ENCODE peak calls at places on chromosome 1, in nine cellular contexts. R, X, E, H, C, V, N, A and S are unnamed samples.
A peak's percentile ranks its signal among the peaks of the same experiment; 100 is the strongest.

GRCh38 chr1:11701551-11701961 is 10.0 kb downstream of the DRAXIN start:
- DNase-seq in X (no peak), C (no peak), N (no peak), R (no peak), A (no peak), V (no peak), H (no peak), E (peak; percentile 76), S (no peak)

GRCh38 chr1:107530543-107530942 is 389.7 kb downstream of the NTNG1 start:
- DNase-seq in V (no peak), E (no peak), H (no peak), A (no peak), N (no peak), R (no peak), X (no peak), C (no peak), S (no peak)

GRCh38 chr1:81296584-81296983 is 504.1 kb upstream of the ADGRL2 start:
- DNase-seq in H (no peak), R (no peak), X (no peak), V (no peak), C (no peak), E (no peak), A (no peak), N (no peak), S (no peak)

GRCh38 chr1:23916209-23917131 is 3.3 kb upstream of the CNR2 start:
- DNase-seq in X (peak; percentile 75), A (peak; percentile 32), C (peak; percentile 22), E (peak; percentile 26), R (peak; percentile 18), V (peak; percentile 77), H (peak; percentile 61), N (peak; percentile 81), S (no peak)

GRCh38 chr1:16076871-16077250 is 3.4 kb upstream of the FAM131C start:
- DNase-seq in X (no peak), C (no peak), A (no peak), E (no peak), H (no peak), V (no peak), N (no peak), R (no peak), S (peak; percentile 37)

GRCh38 chr1:64194168-64195088 is 9.0 kb upstream of the UBE2U start:
- DNase-seq in H (no peak), V (no peak), N (no peak), X (no peak), A (no peak), E (no peak), C (no peak), R (no peak), S (no peak)

GRCh38 chr1:237542525-237543418 is 347.9 kb downstream of the ZP4 start:
- DNase-seq in V (no peak), A (no peak), H (no peak), R (no peak), C (no peak), N (no peak), X (no peak), E (no peak), S (no peak)

GRCh38 chr1:210828996-210829596 is 304.9 kb downstream of the KCNH1 start:
- DNase-seq in E (no peak), R (no peak), V (no peak), X (no peak), C (no peak), N (no peak), H (no peak), A (no peak), S (no peak)

GRCh38 chr1:204728045-204728444 is 42.5 kb upstream of the LRRN2 start:
- DNase-seq in X (no peak), C (no peak), E (no peak), R (no peak), H (no peak), N (no peak), A (no peak), V (no peak), S (no peak)

GRCh38 chr1:74964508-74964907 is 169.7 kb upstream of the LHX8 start:
- DNase-seq in E (peak; percentile 13), A (no peak), R (no peak), C (no peak), V (no peak), N (no peak), H (peak; percentile 38), X (peak; percentile 58), S (no peak)

GRCh38 chr1:8464377-8464776 is 146.5 kb downstream of the SLC45A1 start:
- DNase-seq in N (peak; percentile 77), C (no peak), E (no peak), A (no peak), X (no peak), H (no peak), R (no peak), V (no peak), S (no peak)

GRCh38 chr1:117932576-117932975 is 3.0 kb downstream of the WDR3 start:
- DNase-seq in N (no peak), A (no peak), V (no peak), R (no peak), E (no peak), H (no peak), C (no peak), X (no peak), S (no peak)

GRCh38 chr1:25871086-25871703 is 4.3 kb downstream of the PAQR7 start:
- DNase-seq in R (no peak), N (peak; percentile 51), A (no peak), E (no peak), V (no peak), H (no peak), C (no peak), X (peak; percentile 54), S (no peak)

GRCh38 chr1:189693140-189693539 is 784.5 kb downstream of the BRINP3 start:
- DNase-seq in A (no peak), N (no peak), V (no peak), H (no peak), X (no peak), R (no peak), E (no peak), C (no peak), S (no peak)

GRCh38 chr1:58919986-58920376 is 136.1 kb upstream of the JUN start:
- DNase-seq in C (no peak), A (no peak), N (no peak), E (no peak), R (no peak), H (no peak), X (no peak), V (no peak), S (no peak)

GRCh38 chr1:45442272-45442671 is 48.7 kb downstream of the TESK2 start:
- DNase-seq in C (peak; percentile 37), H (no peak), N (no peak), A (no peak), X (no peak), E (no peak), R (no peak), V (no peak), S (no peak)

GRCh38 chr1:147089457-147089856 is 82.8 kb downstream of the PRKAB2 start:
- DNase-seq in N (no peak), C (no peak), A (no peak), V (no peak), X (no peak), E (no peak), H (no peak), R (no peak), S (no peak)

GRCh38 chr1:171142081-171142450 is 43.0 kb upstream of the FMO2 start:
- DNase-seq in H (peak; percentile 52), R (no peak), C (peak; percentile 74), X (peak; percentile 18), A (no peak), V (no peak), N (no peak), E (no peak), S (no peak)

GRCh38 chr1:17776426-17776825 is 21.3 kb downstream of the ACTL8 start:
- DNase-seq in R (no peak), A (no peak), N (no peak), H (no peak), C (no peak), X (no peak), E (no peak), V (no peak), S (no peak)

GRCh38 chr1:32047701-32048100 is 25.0 kb upstream of the TMEM39B start:
- DNase-seq in E (no peak), R (no peak), V (no peak), C (no peak), X (no peak), H (no peak), A (no peak), N (no peak), S (no peak)